ENCODE peak calls at places on chromosomes 12 and 14, in ten cellular contexts. K, P, W, C, L, N, B, T, O and M are unnamed samples.

GRCh38 chr12:109949089-109949488 is 47.1 kb downstream of the GIT2 start:
- DNase-seq in N (no peak), P (no peak), C (no peak), O (no peak), W (peak), K (no peak), L (peak), T (no peak), B (no peak), M (no peak)

GRCh38 chr12:53200458-53201169 is 6.4 kb downstream of the ITGB7 start:
- DNase-seq in P (no peak), W (no peak), B (peak), O (no peak), K (no peak), N (no peak), T (no peak), L (no peak), C (no peak), M (peak)

GRCh38 chr12:97306121-97306520 is 156.5 kb upstream of the RMST start:
- DNase-seq in N (no peak), C (no peak), B (peak), T (no peak), K (no peak), O (no peak), P (no peak), W (no peak), L (no peak), M (no peak)

GRCh38 chr14:65479386-65479785 is 66.9 kb downstream of the FUT8 start:
- DNase-seq in O (no peak), T (no peak), C (no peak), P (no peak), N (no peak), L (no peak), W (no peak), K (no peak), B (no peak), M (no peak)

GRCh38 chr14:100288382-100289185 is 17.7 kb downstream of the SLC25A29 start:
- DNase-seq in C (peak), W (no peak), K (no peak), T (no peak), L (no peak), P (no peak), B (no peak), N (no peak), O (no peak), M (no peak)

GRCh38 chr14:94394594-94395305 is 6.3 kb upstream of the SERPINA1 start:
- DNase-seq in T (peak), B (no peak), L (peak), C (no peak), W (no peak), K (peak), P (no peak), N (no peak), O (no peak), M (peak)

GRCh38 chr14:99891900-99892299 is 98.7 kb downstream of the EML1 start:
- DNase-seq in T (no peak), C (no peak), K (no peak), N (no peak), W (no peak), B (no peak), O (no peak), P (no peak), L (no peak), M (no peak)

GRCh38 chr14:32458720-32459119 is 129.6 kb downstream of the AKAP6 start:
- DNase-seq in W (no peak), L (no peak), P (no peak), C (no peak), T (no peak), B (no peak), O (no peak), K (no peak), N (no peak), M (no peak)

GRCh38 chr14:57576498-57576897 is 82.8 kb upstream of the CCDC198 start:
- DNase-seq in T (no peak), P (no peak), K (no peak), B (no peak), C (no peak), W (no peak), O (no peak), L (no peak), N (no peak), M (no peak)

GRCh38 chr12:92608418-92609091 is 94.2 kb upstream of the PLEKHG7 start:
- DNase-seq in K (no peak), P (peak), C (no peak), N (no peak), L (peak), O (peak), T (no peak), B (peak), W (peak), M (no peak)

GRCh38 chr12:53505086-53505485 is 2.2 kb downstream of the NPFF start:
- DNase-seq in N (no peak), B (no peak), T (no peak), O (no peak), K (no peak), W (no peak), P (no peak), C (no peak), L (no peak), M (no peak)

GRCh38 chr12:15534322-15534721 is 212.0 kb downstream of the PTPRO start:
- DNase-seq in W (no peak), L (peak), O (no peak), B (no peak), K (no peak), C (no peak), N (no peak), T (no peak), P (no peak), M (peak)

GRCh38 chr14:71135911-71136310 is 228.7 kb downstream of the PCNX1 start:
- DNase-seq in K (no peak), O (no peak), P (no peak), N (no peak), L (no peak), B (no peak), T (no peak), C (no peak), W (no peak), M (no peak)

GRCh38 chr14:104113631-104114420 is 24.6 kb upstream of the KIF26A start:
- DNase-seq in O (no peak), T (peak), C (no peak), P (peak), K (no peak), L (no peak), B (no peak), N (no peak), W (peak), M (no peak)

GRCh38 chr12:110508071-110508586 is 6.0 kb downstream of the RAD9B start:
- DNase-seq in K (no peak), T (no peak), C (no peak), L (no peak), P (no peak), B (no peak), N (no peak), W (no peak), O (no peak), M (no peak)

GRCh38 chr12:8692573-8692972 is 5.2 kb upstream of the RIMKLB start:
- DNase-seq in C (no peak), K (no peak), N (peak), L (peak), O (no peak), W (peak), B (peak), P (no peak), T (peak), M (peak)

GRCh38 chr14:92959189-92959531 is 36.2 kb downstream of the CHGA start:
- DNase-seq in N (no peak), P (no peak), K (no peak), L (no peak), O (no peak), C (no peak), B (no peak), T (peak), W (no peak), M (no peak)

GRCh38 chr12:121209629-121210572 is at the start of gene P2RX4:
- DNase-seq in P (peak), K (peak), O (peak), B (peak), N (peak), C (no peak), T (peak), W (peak), L (peak), M (peak)

GRCh38 chr12:98870521-98870920 is 225.4 kb downstream of the APAF1 start:
- DNase-seq in W (no peak), T (peak), P (no peak), C (no peak), N (no peak), L (no peak), O (no peak), K (no peak), B (no peak), M (no peak)

GRCh38 chr12:94534761-94535613 is 75.3 kb upstream of the CEP83 start:
- DNase-seq in C (no peak), P (no peak), B (no peak), N (peak), K (no peak), L (no peak), W (no peak), T (no peak), O (no peak), M (no peak)

GRCh38 chr14:105077649-105077995 is 12.4 kb upstream of the GPR132 start:
- DNase-seq in C (no peak), L (no peak), P (no peak), N (no peak), B (no peak), O (no peak), T (no peak), W (no peak), K (no peak), M (no peak)

GRCh38 chr12:76299536-76300296 is 48.5 kb downstream of the BBS10 start:
- DNase-seq in T (no peak), L (no peak), K (no peak), P (no peak), C (no peak), W (no peak), B (no peak), N (no peak), O (no peak), M (no peak)

GRCh38 chr14:30656190-30656632 is 34.1 kb downstream of the SCFD1 start:
- DNase-seq in W (peak), L (peak), O (peak), B (peak), K (no peak), C (peak), N (peak), P (peak), T (no peak), M (peak)

GRCh38 chr12:4858385-4858784 is 51.3 kb upstream of the KCNA1 start:
- DNase-seq in P (no peak), C (no peak), B (peak), W (no peak), N (peak), L (no peak), O (no peak), K (no peak), T (peak), M (no peak)
- TF ChIP-seq CTCF in P (no peak), C (no peak), B (no peak), W (no peak), N (no peak), L (no peak), O (no peak), K (no peak), T (no peak), M (no peak)

DNA sequence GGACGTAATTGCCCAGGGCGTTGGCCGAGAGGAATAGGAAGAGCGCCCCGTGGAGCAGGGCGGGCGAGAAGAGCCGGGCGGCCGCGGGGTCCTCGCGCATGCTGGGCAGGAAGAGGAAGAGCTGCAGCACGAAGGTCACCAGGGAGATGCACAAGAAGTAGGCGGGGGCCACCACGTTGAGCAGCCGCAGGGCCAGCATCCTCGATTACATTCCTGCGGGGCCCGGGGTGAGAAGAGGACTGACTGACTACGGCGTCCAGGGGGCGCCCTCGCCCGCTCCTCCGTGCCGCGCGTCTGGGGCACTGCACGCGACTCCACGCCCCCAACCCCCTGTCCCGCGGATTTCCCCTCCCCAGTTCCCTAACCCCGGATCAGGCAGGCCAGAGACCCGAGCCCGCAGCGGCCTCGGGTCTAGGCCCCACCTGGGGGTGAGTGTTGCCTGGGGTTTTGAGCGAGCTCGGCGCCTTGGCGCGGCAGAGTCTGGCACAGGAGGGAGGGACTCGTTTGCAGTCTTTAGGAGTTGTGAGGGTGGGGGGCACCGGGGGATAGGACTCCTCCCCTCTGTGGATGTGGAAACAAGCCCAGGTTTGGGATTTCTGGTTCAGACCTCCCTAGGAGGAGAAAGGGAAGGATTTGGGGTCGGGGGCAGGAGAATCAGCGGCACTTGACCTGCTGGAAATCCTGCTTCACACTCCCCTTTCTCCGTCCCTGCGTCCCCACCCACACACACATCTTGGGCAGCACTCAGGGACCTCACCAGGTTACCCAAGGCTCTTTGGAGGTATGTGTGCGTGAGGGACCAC is 1.9 kb downstream of the ZDHHC22 start:
- DNase-seq in T (peak), W (peak), K (no peak), B (peak), C (no peak), L (peak), O (peak), N (peak), P (peak), M (peak)
- TF ChIP-seq CTCF in T (no peak), W (no peak), K (no peak), B (peak), C (peak), L (peak), O (peak), N (peak), P (peak), M (peak)

GRCh38 chr12:123388218-123388947 is 4.5 kb downstream of the KMT5A start:
- DNase-seq in C (no peak), N (peak), B (peak), O (peak), P (peak), K (peak), T (peak), W (peak), L (peak), M (peak)

GRCh38 chr12:123389560-123390351 is 5.8 kb downstream of the KMT5A start:
- DNase-seq in T (no peak), O (peak), N (peak), B (peak), W (peak), K (peak), C (no peak), L (peak), P (peak), M (peak)

GRCh38 chr12:123391546-123392343 is 7.8 kb downstream of the KMT5A start:
- DNase-seq in O (no peak), C (no peak), B (no peak), P (no peak), K (no peak), T (no peak), N (no peak), W (no peak), L (no peak), M (no peak)

GRCh38 chr12:123388948-123389559 is 5.1 kb downstream of the KMT5A start:
- DNase-seq in L (no peak), N (no peak), T (no peak), O (peak), W (no peak), K (no peak), P (peak), C (no peak), B (peak), M (no peak)

GRCh38 chr12:123390415-123391093 is 6.6 kb downstream of the KMT5A start:
- DNase-seq in L (no peak), B (no peak), N (no peak), O (no peak), C (no peak), W (no peak), T (no peak), K (no peak), P (no peak), M (no peak)
- TF ChIP-seq CTCF in L (no peak), B (no peak), N (no peak), O (no peak), C (no peak), W (no peak), T (no peak), K (no peak), P (no peak), M (no peak)

DNA sequence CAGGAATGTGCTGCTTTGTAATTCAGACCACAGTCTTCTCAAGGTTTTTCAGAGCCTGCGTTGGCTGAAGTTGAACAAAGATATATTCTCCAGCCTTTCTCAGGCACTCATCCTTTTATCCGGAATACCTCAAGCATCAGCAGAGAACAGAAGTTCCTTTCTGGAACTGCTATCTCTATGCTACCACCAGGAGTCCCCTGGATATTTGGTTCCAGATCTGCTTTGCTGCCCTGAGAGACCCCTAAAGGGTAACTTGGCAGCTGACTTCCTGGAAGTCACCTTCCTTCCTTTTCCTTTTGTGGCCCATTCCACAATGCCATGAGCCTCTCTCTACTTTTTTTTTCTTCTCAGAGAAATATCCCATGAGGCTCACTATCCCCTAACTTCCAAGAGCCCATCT is 188.2 kb downstream of the PLCZ1 start:
- DNase-seq in L (no peak), K (no peak), N (no peak), W (no peak), O (no peak), P (no peak), T (no peak), B (no peak), C (no peak), M (no peak)
- TF ChIP-seq CTCF in L (peak), K (no peak), N (peak), W (no peak), O (no peak), P (no peak), T (no peak), B (no peak), C (no peak), M (no peak)

GRCh38 chr14:96256420-96256819 is 410 bp downstream of the BDKRB1 start:
- DNase-seq in K (no peak), T (no peak), B (no peak), W (no peak), O (peak), C (no peak), P (no peak), N (no peak), L (peak), M (no peak)
- TF ChIP-seq CTCF in K (no peak), T (no peak), B (no peak), W (no peak), O (no peak), C (no peak), P (no peak), N (no peak), L (no peak), M (no peak)

DNA sequence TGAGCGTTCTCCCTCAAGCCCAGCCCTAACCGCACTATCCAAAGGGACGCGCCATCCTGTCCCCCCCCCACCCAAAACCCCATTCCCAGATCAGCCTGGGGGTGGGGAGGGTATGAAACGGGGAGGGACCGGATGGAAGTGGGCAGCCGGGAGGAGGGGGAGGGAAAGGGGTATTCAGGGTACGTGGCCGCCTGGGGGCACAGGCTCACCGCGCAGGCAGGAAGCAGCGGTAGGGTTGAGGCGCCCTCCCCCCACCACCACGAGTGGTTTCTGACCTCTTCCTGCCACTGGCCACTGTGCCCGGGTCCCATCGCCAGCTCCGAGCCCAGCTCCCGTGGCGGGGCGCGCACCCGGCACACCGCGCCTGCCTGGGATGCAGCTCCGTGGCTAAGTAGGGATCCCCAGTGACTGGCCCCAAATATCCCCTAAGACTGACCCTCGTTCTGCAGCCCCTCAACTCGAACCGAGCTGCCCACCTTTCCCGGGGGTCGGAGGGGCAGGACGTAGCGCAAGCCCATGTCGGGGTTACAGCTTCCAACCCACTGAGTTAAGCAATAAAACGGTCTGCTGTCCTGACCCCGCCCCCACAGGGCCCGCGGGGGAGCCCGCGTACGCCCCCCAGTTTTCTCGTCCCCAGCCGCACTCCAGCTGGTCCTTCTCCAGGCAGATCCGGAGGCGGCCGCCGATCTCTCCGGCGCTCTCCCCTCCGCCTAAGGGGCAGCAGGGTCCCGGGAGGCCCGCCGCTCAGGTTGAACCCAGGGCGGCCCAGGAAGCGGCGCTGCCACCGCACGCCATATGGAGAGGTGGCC is 1.2 kb downstream of the ACTN1 start:
- DNase-seq in N (peak), K (peak), O (peak), L (peak), C (peak), B (peak), P (peak), T (peak), W (peak), M (peak)
- TF ChIP-seq CTCF in N (no peak), K (no peak), O (no peak), L (no peak), C (no peak), B (no peak), P (no peak), T (no peak), W (no peak), M (no peak)

DNA sequence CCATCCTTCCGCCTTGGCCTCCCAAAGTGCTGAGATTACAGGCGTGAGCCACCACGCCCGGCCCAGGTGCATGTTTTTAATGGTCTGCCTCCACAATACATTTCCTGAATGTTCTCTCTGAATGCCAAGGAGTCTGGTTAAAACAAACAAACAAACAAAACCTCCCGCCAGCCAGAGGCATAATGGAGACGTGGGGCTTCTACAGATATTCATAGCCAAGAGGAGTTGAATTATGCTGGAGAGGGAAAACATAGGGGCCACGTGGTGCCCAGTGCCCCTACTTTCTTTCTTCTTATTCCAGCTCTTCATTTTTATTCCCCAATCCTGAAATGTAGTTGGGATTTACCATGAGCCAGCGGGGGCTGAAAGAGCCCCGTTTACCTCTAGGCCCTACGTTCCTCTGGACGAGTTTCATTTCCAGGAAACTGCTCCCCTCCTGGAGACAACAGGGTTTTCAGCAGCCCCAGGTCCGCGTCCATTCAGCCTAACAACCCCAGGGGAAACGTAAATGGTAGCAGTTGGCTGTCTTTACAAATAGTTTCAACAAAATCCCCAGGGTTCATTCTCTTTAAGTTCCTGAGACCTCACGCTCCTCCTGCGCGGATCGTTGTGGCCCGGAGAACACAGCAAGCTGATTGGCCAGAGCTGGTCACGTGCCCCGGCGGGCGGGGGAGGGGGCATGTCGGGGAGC is 108.5 kb upstream of the ESRRB start:
- DNase-seq in O (peak), W (peak), P (peak), L (peak), C (no peak), B (no peak), N (peak), T (peak), K (peak), M (peak)
- TF ChIP-seq CTCF in O (no peak), W (no peak), P (no peak), L (peak), C (no peak), B (no peak), N (peak), T (no peak), K (no peak), M (no peak)

GRCh38 chr14:87457727-87458126 is 535.3 kb downstream of the GALC start:
- DNase-seq in N (no peak), C (no peak), K (no peak), B (no peak), P (no peak), W (no peak), T (no peak), O (no peak), L (peak), M (no peak)
- TF ChIP-seq CTCF in N (no peak), C (no peak), K (no peak), B (no peak), P (no peak), W (no peak), T (no peak), O (no peak), L (no peak), M (no peak)